ENCODE peak calls at places on chromosome 9, in six cellular contexts. U is NCI-H1105; S is CMK; Y is stimulated activated CD8-positive, alpha-beta memory T cell treated with anti-CD3 and anti-CD28 coated beads, Interleukin-4, amount 100 ng/mL, for 1 hour; N is mesendoderm; W is RWPE1. C is an unnamed sample.

GRCh38 chr9:76926324-76926731 is 20.4 kb upstream of the PRUNE2 start:
- DNase-seq in N (no peak), S (no peak), W (no peak), Y (no peak), U (no peak), C (no peak)

GRCh38 chr9:35142037-35142436 is 19.8 kb upstream of the UNC13B start:
- DNase-seq in S (no peak), U (no peak), Y (no peak), N (no peak), W (no peak), C (no peak)

GRCh38 chr9:34771023-34771422 is 61.1 kb upstream of the CCL21 start:
- DNase-seq in W (peak), Y (no peak), N (no peak), U (no peak), S (no peak), C (no peak)

GRCh38 chr9:87793292-87793691 is 67.4 kb downstream of the CTSL start:
- DNase-seq in U (no peak), W (peak), Y (no peak), S (no peak), N (peak), C (peak)

GRCh38 chr9:137044502-137045177 is 1.3 kb downstream of the NPDC1 start:
- DNase-seq in U (peak), S (no peak), Y (no peak), N (no peak), W (no peak), C (no peak)

GRCh38 chr9:136567651-136568287 is 21.9 kb upstream of the NOTCH1 start:
- DNase-seq in Y (no peak), S (no peak), U (no peak), N (peak), W (peak), C (no peak)

GRCh38 chr9:137430723-137431415 is 7.7 kb downstream of the NOXA1 start:
- DNase-seq in N (no peak), W (no peak), S (no peak), U (no peak), Y (no peak), C (no peak)

GRCh38 chr9:114919611-114920010 is 10.8 kb downstream of the TNFSF8 start:
- DNase-seq in Y (no peak), U (no peak), S (no peak), N (no peak), W (no peak), C (no peak)

C was measured in kidney epithelial cell.